ENCODE peak calls at places on chromosome 17, in ten cellular contexts. S is kidney, E is neural progenitor cell, G is AG10803, Y is A549, V is left ventricle myocardium inferior, J is fibroblast of pulmonary artery, K is lower leg skin, C is transverse colon, P is brain microvascular endothelial cell. L is an unnamed sample.

GRCh38 chr17:2138768-2139167 is 83.9 kb downstream of the HIC1 start:
- DNase-seq in E (no peak), P (no peak), C (peak), G (peak), Y (no peak), K (peak), S (no peak), J (peak), V (no peak), L (no peak)

GRCh38 chr17:72884066-72884465 is 208.4 kb downstream of the SLC39A11 start:
- DNase-seq in E (no peak), P (no peak), G (no peak), Y (no peak), J (no peak), S (no peak), V (no peak), C (no peak), K (peak), L (no peak)

GRCh38 chr17:67187927-67188326 is 57.1 kb downstream of the HELZ start:
- DNase-seq in J (no peak), C (no peak), Y (no peak), V (no peak), G (no peak), P (no peak), E (no peak), K (no peak), S (no peak), L (no peak)

GRCh38 chr17:79617304-79617703 is 6.5 kb upstream of the RBFOX3 start:
- DNase-seq in S (peak), P (no peak), G (no peak), Y (no peak), E (no peak), J (no peak), K (no peak), V (peak), C (no peak), L (no peak)

GRCh38 chr17:58840820-58841612 is 85.4 kb downstream of the PPM1E start:
- DNase-seq in E (no peak), S (no peak), J (peak), K (no peak), P (no peak), C (no peak), Y (no peak), G (no peak), V (no peak), L (no peak)

GRCh38 chr17:182164-182751 is 808 bp upstream of the DOC2B start:
- DNase-seq in G (no peak), V (no peak), K (no peak), P (no peak), E (no peak), J (no peak), C (no peak), Y (no peak), S (peak), L (no peak)

GRCh38 chr17:62692721-62693431 is 65.4 kb downstream of the MRC2 start:
- DNase-seq in K (no peak), V (no peak), Y (peak), S (no peak), C (no peak), G (peak), E (peak), P (no peak), J (peak), L (no peak)

GRCh38 chr17:16439867-16440351 is 24.5 kb downstream of the TRPV2 start:
- DNase-seq in E (no peak), Y (no peak), V (no peak), P (no peak), S (no peak), C (no peak), K (no peak), G (no peak), J (peak), L (no peak)

GRCh38 chr17:28020515-28020914 is 22.0 kb upstream of the NLK start:
- DNase-seq in J (no peak), Y (no peak), V (no peak), S (no peak), E (no peak), K (no peak), C (no peak), P (no peak), G (no peak), L (no peak)

GRCh38 chr17:41965694-41966375 is 760 bp upstream of the CNP start:
- DNase-seq in J (no peak), V (peak), S (peak), Y (peak), K (peak), G (peak), C (peak), E (peak), P (no peak), L (no peak)

GRCh38 chr17:60554377-60554788 is 28.3 kb upstream of the APPBP2 start:
- DNase-seq in K (no peak), C (no peak), E (no peak), V (no peak), Y (no peak), G (peak), P (peak), J (peak), S (no peak), L (peak)

GRCh38 chr17:29590979-29591736 is 1.7 kb upstream of the GIT1 start:
- DNase-seq in E (peak), P (no peak), S (no peak), Y (peak), K (peak), C (peak), J (peak), G (peak), V (no peak), L (no peak)

GRCh38 chr17:58307468-58308172 is 21.0 kb downstream of the TSPOAP1 start:
- DNase-seq in V (no peak), J (no peak), G (no peak), E (no peak), C (no peak), K (peak), Y (no peak), S (no peak), P (no peak), L (no peak)

GRCh38 chr17:13477180-13477611 is 124.5 kb downstream of the HS3ST3A1 start:
- DNase-seq in K (no peak), S (no peak), J (peak), P (peak), V (no peak), Y (no peak), G (peak), E (no peak), C (no peak), L (peak)

GRCh38 chr17:47720196-47720595 is 12.8 kb upstream of the TBX21 start:
- DNase-seq in S (no peak), K (no peak), V (no peak), E (no peak), P (no peak), C (no peak), G (no peak), Y (no peak), J (no peak), L (no peak)

GRCh38 chr17:50149099-50149424 is 1.4 kb downstream of the PPP1R9B start:
- DNase-seq in K (peak), P (no peak), J (no peak), V (no peak), Y (no peak), G (no peak), C (no peak), E (no peak), S (no peak), L (no peak)

GRCh38 chr17:78131172-78132085 is 858 bp downstream of the TMC8 start:
- DNase-seq in E (peak), K (peak), G (no peak), Y (no peak), P (no peak), J (no peak), S (peak), C (peak), V (no peak), L (no peak)

GRCh38 chr17:8674344-8675305 is 44.1 kb upstream of the MYH10 start:
- DNase-seq in Y (no peak), S (peak), G (peak), V (peak), E (no peak), J (peak), K (peak), C (peak), P (peak), L (no peak)

GRCh38 chr17:35129973-35130351 is 8.5 kb downstream of the FNDC8 start:
- DNase-seq in J (no peak), G (no peak), E (no peak), Y (no peak), S (no peak), K (no peak), V (no peak), P (no peak), C (no peak), L (no peak)

GRCh38 chr17:60392042-60392844 is at the start of gene USP32:
- DNase-seq in C (peak), P (peak), K (peak), V (peak), E (peak), G (peak), S (peak), J (peak), Y (peak), L (peak)

GRCh38 chr17:27157297-27157696 is 136.6 kb upstream of the WSB1 start:
- DNase-seq in G (no peak), V (no peak), J (no peak), E (no peak), K (peak), Y (no peak), S (peak), P (no peak), C (no peak), L (no peak)

GRCh38 chr17:3885271-3885670 is 7.6 kb downstream of the CAMKK1 start:
- DNase-seq in K (no peak), G (no peak), E (no peak), Y (no peak), J (no peak), S (no peak), P (no peak), V (no peak), C (no peak), L (no peak)

GRCh38 chr17:78780335-78780734 is 1.7 kb downstream of the CYTH1 start:
- DNase-seq in G (no peak), C (no peak), S (peak), K (no peak), Y (no peak), V (no peak), P (no peak), E (no peak), J (no peak), L (no peak)

GRCh38 chr17:72952641-72953313 is 139.7 kb downstream of the SLC39A11 start:
- DNase-seq in S (no peak), K (no peak), E (no peak), C (no peak), P (no peak), G (no peak), V (no peak), J (no peak), Y (no peak), L (no peak)

GRCh38 chr17:52170963-52171572 is 12.6 kb upstream of the CA10 start:
- DNase-seq in C (no peak), E (peak), V (no peak), K (no peak), J (peak), G (no peak), S (no peak), P (no peak), Y (peak), L (no peak)

GRCh38 chr17:50199651-50200446 is 1.6 kb downstream of the COL1A1 start:
- DNase-seq in J (peak), E (peak), P (peak), C (peak), V (peak), K (peak), S (peak), G (peak), Y (peak), L (no peak)

GRCh38 chr17:49741692-49742076 is 22.2 kb downstream of the FAM117A start:
- DNase-seq in E (no peak), Y (no peak), J (no peak), G (no peak), V (no peak), K (no peak), S (no peak), P (no peak), C (no peak), L (no peak)

GRCh38 chr17:75667825-75668224 is 687 bp downstream of the SAP30BP start:
- DNase-seq in G (no peak), J (no peak), E (no peak), V (no peak), K (no peak), Y (no peak), S (no peak), P (no peak), C (no peak), L (no peak)

GRCh38 chr17:56809820-56810179 is 23.9 kb downstream of the C17orf67 start:
- DNase-seq in V (no peak), K (no peak), C (no peak), E (no peak), Y (no peak), S (no peak), P (no peak), G (no peak), J (no peak), L (no peak)

GRCh38 chr17:9628509-9628908 is 16.8 kb upstream of the USP43 start:
- DNase-seq in E (no peak), V (no peak), K (no peak), C (peak), Y (peak), G (no peak), S (no peak), J (no peak), P (no peak), L (no peak)

GRCh38 chr17:77098884-77099545 is 41.8 kb upstream of the SEC14L1 start:
- DNase-seq in G (peak), J (peak), C (peak), V (no peak), K (no peak), S (no peak), Y (no peak), P (peak), E (no peak), L (peak)

GRCh38 chr17:31318298-31319190 is 2.9 kb downstream of the EVI2A start:
- DNase-seq in V (peak), K (no peak), J (peak), S (no peak), Y (no peak), P (peak), E (peak), G (peak), C (peak), L (peak)
- H3K4me3 ChIP-seq in V (peak), K (no peak), J (no peak), S (peak), Y (no peak), P (no peak), E (no peak), G (no peak), C (peak), L (no peak)

GRCh38 chr17:82358467-82359350 is at the start of gene TEX19:
- DNase-seq in S (no peak), J (no peak), Y (peak), C (no peak), E (no peak), K (no peak), P (no peak), V (no peak), G (no peak), L (no peak)
- TF ChIP-seq CTCF in S (no peak), J (no peak), Y (no peak), C (no peak), E (no peak), K (no peak), P (no peak), V (no peak), G (no peak), L (no peak)

GRCh38 chr17:38746004-38746892 is 1.9 kb downstream of the PCGF2 start:
- DNase-seq in K (no peak), P (no peak), G (no peak), Y (no peak), C (no peak), J (no peak), S (no peak), E (no peak), V (no peak), L (no peak)
- H3K4me3 ChIP-seq in K (no peak), P (peak), G (peak), Y (peak), C (peak), J (peak), S (peak), E (peak), V (peak), L (peak)

DNA sequence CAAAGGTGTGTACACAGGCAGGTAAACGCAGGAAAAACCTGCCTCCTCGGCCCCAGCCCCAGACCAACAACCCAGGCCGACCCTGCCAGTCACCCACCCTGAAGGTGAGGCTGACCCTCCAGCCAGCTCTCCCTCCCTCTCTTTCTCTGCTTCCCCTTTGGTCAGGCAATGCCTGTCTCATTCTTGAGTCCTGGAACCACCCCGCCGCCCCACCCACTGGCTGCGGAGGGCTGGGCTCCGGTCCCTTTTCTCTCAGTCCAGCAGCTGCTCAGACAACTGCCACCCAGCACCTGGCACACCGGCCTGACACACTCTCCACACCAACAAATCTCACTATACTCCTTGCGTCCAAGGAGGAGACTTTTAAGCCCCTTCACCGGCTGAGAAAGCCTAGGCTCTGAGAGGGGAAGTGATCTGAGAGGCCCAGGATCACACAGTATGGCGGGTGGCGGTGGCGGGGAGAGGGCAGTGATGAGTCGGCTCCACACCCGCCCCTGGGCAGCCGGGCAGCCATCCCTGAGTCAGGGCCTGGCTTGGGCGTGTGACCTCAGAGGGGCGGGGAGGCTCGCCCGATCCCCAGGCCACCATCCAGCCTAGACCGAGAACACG is 687 bp downstream of the FLII start:
- DNase-seq in V (peak), J (peak), C (peak), G (peak), P (peak), S (peak), E (peak), K (peak), Y (peak), L (no peak)
- TF ChIP-seq CTCF in V (no peak), J (no peak), C (no peak), G (no peak), P (no peak), S (no peak), E (no peak), K (no peak), Y (no peak), L (no peak)